ENCODE peak calls at places on chromosomes 13 and 19, in six cellular contexts. Q is tibial artery, P is right cardiac atrium, W is uterus, N is spleen, B is mammary epithelial cell. A is an unnamed sample.

GRCh38 chr19:2755448-2755705 is 15.6 kb upstream of the SLC39A3 start:
- DNase-seq in P (no peak), Q (no peak), N (peak), W (no peak), B (no peak), A (no peak)

GRCh38 chr13:94761407-94761806 is 49.1 kb upstream of the SOX21 start:
- DNase-seq in B (no peak), Q (no peak), W (no peak), P (no peak), N (no peak), A (no peak)

GRCh38 chr19:57103573-57104277 is 16.1 kb upstream of the USP29 start:
- DNase-seq in N (no peak), W (peak), P (peak), B (peak), Q (peak), A (peak)

GRCh38 chr13:81171065-81171647 is 830.2 kb upstream of the SPRY2 start:
- DNase-seq in N (no peak), P (no peak), B (peak), W (no peak), Q (no peak), A (no peak)

GRCh38 chr19:16062789-16063188 is 13.5 kb upstream of the TPM4 start:
- DNase-seq in P (peak), N (peak), Q (peak), B (no peak), W (no peak), A (peak)

GRCh38 chr13:88022826-88023225 is 351.7 kb downstream of the SLITRK5 start:
- DNase-seq in B (no peak), P (no peak), W (no peak), N (no peak), Q (no peak), A (no peak)

GRCh38 chr19:13132471-13133166 is 14.6 kb downstream of the NACC1 start:
- DNase-seq in P (no peak), W (no peak), Q (no peak), B (peak), N (no peak), A (no peak)

GRCh38 chr13:94345374-94346195 is 133.9 kb downstream of the DCT start:
- DNase-seq in W (no peak), P (no peak), B (peak), N (no peak), Q (no peak), A (no peak)

GRCh38 chr13:97113231-97114001 is 108.7 kb upstream of the MBNL2 start:
- DNase-seq in W (peak), Q (no peak), P (no peak), N (no peak), B (no peak), A (no peak)

GRCh38 chr13:39526499-39526898 is 76.5 kb downstream of the LHFPL6 start:
- DNase-seq in Q (no peak), W (no peak), P (no peak), B (no peak), N (no peak), A (no peak)

GRCh38 chr19:12922959-12923358 is 3.9 kb upstream of the SYCE2 start:
- DNase-seq in Q (no peak), N (no peak), W (no peak), P (no peak), B (no peak), A (no peak)

GRCh38 chr13:51083706-51084105 is 27.4 kb downstream of the C13orf42 start:
- DNase-seq in W (no peak), N (no peak), B (no peak), P (no peak), Q (no peak), A (no peak)

GRCh38 chr13:26424181-26424580 is 133.3 kb upstream of the WASF3 start:
- DNase-seq in Q (no peak), B (no peak), N (no peak), W (no peak), P (peak), A (peak)
- H3K27ac ChIP-seq in Q (peak), B (no peak), N (no peak), W (peak), P (peak), A (peak)

DNA sequence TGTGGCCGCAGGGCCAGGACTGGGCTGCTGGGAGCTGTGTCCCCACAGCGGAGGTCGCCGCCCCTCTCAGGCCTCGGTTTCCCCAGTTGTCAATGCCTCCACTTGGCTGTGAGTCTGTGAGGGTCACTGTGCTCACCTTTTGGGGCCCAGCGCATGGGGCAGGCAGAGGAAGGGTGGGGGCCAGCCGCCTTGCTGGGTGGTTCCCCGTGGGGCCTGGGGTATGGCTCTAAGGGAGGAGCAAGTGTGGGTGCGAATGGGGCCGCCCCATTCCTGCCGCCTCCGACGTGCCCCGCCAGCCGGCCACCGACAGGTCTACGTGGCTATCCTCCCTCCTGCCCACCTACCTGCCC is 803 bp upstream of the FGF22 start:
- DNase-seq in B (no peak), P (no peak), N (no peak), Q (no peak), W (no peak), A (no peak)
- H3K4me3 ChIP-seq in B (peak), P (no peak), N (peak), Q (peak), W (peak), A (peak)

GRCh38 chr13:108220042-108220441 is 1.9 kb downstream of the ABHD13 start:
- DNase-seq in Q (no peak), P (no peak), N (no peak), B (peak), W (no peak), A (no peak)
- H3K27ac ChIP-seq in Q (no peak), P (no peak), N (no peak), B (no peak), W (no peak), A (peak)

GRCh38 chr19:42279902-42280760 is 11.1 kb downstream of the CIC start:
- DNase-seq in Q (peak), P (peak), B (peak), W (peak), N (peak), A (peak)

GRCh38 chr19:42282810-42283247 is 13.8 kb downstream of the CIC start:
- DNase-seq in W (no peak), B (no peak), N (no peak), P (no peak), Q (no peak), A (no peak)

GRCh38 chr19:42280761-42281174 is 11.7 kb downstream of the CIC start:
- DNase-seq in B (no peak), W (peak), P (no peak), N (peak), Q (peak), A (peak)

GRCh38 chr19:42282036-42282762 is 13.1 kb downstream of the CIC start:
- DNase-seq in W (no peak), P (peak), B (no peak), N (peak), Q (no peak), A (peak)

DNA sequence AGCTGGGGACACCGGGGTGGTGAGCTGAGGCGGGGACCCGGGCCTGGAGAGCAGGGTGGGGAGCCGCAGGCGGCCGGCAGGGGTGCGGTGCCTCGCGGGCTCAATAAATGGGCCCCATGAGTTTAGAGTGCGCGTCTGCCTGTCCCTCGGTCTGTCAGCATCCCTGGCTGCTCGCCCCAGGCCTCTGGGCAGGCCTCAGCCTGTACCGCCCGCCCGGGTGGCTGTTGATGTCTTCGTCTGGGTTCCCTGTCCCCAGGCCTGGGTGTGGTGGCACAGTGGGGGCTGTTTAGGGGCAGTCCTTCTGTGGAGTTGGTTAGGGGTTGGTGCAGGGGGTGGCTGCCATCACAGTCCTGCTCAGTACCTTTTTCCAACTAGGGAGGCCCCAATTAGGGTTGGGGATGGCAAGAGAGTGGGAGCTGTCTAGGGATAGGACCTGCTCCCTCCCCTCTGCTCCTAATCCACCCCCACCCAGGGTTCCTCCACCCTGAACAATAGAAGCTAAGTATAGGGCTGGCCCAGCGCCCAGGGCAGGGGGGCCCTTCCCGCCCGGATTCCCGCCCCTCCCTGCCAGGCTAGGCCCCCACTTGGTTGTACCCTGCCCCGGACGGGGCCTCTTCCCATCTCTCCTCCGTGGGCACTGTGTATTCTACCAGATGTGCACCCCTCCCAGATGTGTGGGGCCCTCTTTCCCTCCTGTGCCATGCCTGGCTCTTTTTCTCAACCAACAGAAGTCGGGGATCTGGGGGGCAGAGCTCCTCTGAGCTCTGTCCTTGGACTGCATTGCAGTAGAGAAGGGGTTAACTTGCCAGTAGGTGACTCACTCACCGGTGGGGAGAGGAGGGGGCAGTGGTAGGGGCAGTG is 12.4 kb downstream of the CIC start:
- DNase-seq in W (peak), Q (peak), B (peak), P (peak), N (peak), A (peak)
- H3K4me3 ChIP-seq in W (peak), Q (peak), B (peak), P (peak), N (peak), A (peak)

GRCh38 chr13:46570273-46570672 is 17.3 kb downstream of the LRCH1 start:
- DNase-seq in W (no peak), Q (no peak), P (no peak), N (no peak), B (no peak), A (no peak)
- H3K27ac ChIP-seq in W (no peak), Q (no peak), P (no peak), N (no peak), B (no peak), A (no peak)

DNA sequence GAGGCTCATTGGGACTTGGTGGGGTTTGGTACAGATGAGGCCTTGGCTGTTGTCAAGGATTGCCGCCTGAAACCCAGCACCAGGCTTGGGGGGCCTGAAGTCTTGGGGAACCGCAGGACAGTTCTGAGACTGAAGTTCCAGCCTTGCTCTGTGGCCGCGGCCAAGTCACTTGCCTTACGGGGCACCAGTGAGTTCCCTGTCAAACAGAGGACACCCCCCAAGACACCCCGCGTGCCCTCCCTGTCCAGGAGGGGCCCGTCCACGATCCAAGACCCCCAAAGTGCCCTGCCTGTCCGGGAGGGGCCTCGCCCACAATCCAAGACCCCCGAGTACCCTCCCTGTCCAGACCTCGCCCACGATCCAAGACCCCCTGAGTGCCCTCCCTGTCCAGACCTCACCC is 2.5 kb downstream of the CDC34 start:
- DNase-seq in B (no peak), W (no peak), Q (no peak), P (peak), N (peak), A (no peak)
- H3K4me3 ChIP-seq in B (no peak), W (no peak), Q (peak), P (no peak), N (peak), A (peak)

GRCh38 chr19:31676271-31677004 is 327.2 kb upstream of the TSHZ3 start:
- DNase-seq in P (no peak), N (no peak), W (no peak), B (peak), Q (no peak), A (no peak)
- H3K27ac ChIP-seq in P (no peak), N (no peak), W (no peak), B (no peak), Q (no peak), A (no peak)

GRCh38 chr19:38685666-38686529 is 38.4 kb downstream of the ACTN4 start:
- DNase-seq in P (no peak), B (peak), N (no peak), Q (no peak), W (no peak), A (no peak)
- H3K4me3 ChIP-seq in P (no peak), B (no peak), N (no peak), Q (no peak), W (no peak), A (no peak)

GRCh38 chr13:23921451-23921888 is 24.2 kb upstream of the C1QTNF9B start:
- DNase-seq in P (no peak), W (no peak), B (peak), N (no peak), Q (no peak), A (no peak)
- H3K27ac ChIP-seq in P (no peak), W (no peak), B (no peak), N (no peak), Q (no peak), A (no peak)

GRCh38 chr13:27622881-27623280 is 1.2 kb downstream of the POLR1D start:
- DNase-seq in Q (no peak), B (no peak), P (no peak), W (no peak), N (no peak), A (no peak)

GRCh38 chr13:27622102-27622820 is 569 bp downstream of the POLR1D start:
- DNase-seq in N (no peak), P (no peak), Q (no peak), W (no peak), B (no peak), A (no peak)

GRCh38 chr13:27625839-27626238 is 4.1 kb downstream of the POLR1D start:
- DNase-seq in B (no peak), P (no peak), W (no peak), N (no peak), Q (no peak), A (no peak)

GRCh38 chr13:27621366-27622101 is at the start of gene POLR1D:
- DNase-seq in Q (peak), B (peak), W (peak), P (peak), N (peak), A (peak)

GRCh38 chr13:27624071-27624470 is 2.4 kb downstream of the POLR1D start:
- DNase-seq in B (no peak), W (no peak), Q (no peak), P (no peak), N (no peak), A (no peak)
- H3K4me3 ChIP-seq in B (no peak), W (no peak), Q (no peak), P (no peak), N (no peak), A (no peak)